ENCODE peak calls at places on chromosome 13, in five cellular contexts. M is HepG2; J is OCI-LY7; L is CD8-positive, alpha-beta memory T cell; D is mucosa of descending colon. H is an unnamed sample.

GRCh38 chr13:26019881-26020535 is 31.8 kb downstream of the SHISA2 start:
- DNase-seq in D (no peak), J (no peak), L (no peak), M (no peak), H (no peak)

GRCh38 chr13:109784590-109785140 is 1.7 kb downstream of the IRS2 start:
- DNase-seq in D (peak; percentile 83), L (peak; percentile 45), J (no peak), M (no peak), H (no peak)

GRCh38 chr13:83940742-83941141 is 58.5 kb upstream of the SLITRK1 start:
- DNase-seq in L (no peak), D (no peak), J (no peak), M (no peak), H (no peak)

GRCh38 chr13:60439201-60439600 is 42.2 kb downstream of the TDRD3 start:
- DNase-seq in M (no peak), D (no peak), J (no peak), L (no peak), H (no peak)

GRCh38 chr13:104936304-104936703 is 1599.2 kb downstream of the EFNB2 start:
- DNase-seq in D (no peak), M (no peak), L (no peak), J (no peak), H (no peak)

GRCh38 chr13:110135977-110136597 is 170.9 kb downstream of the COL4A1 start:
- DNase-seq in D (no peak), J (no peak), M (no peak), L (no peak), H (no peak)

GRCh38 chr13:107370036-107370785 is 802.3 kb upstream of the ARGLU1 start:
- DNase-seq in L (no peak), M (no peak), D (no peak), J (no peak), H (no peak)

GRCh38 chr13:43031881-43032280 is 8.5 kb downstream of the DNAJC15 start:
- DNase-seq in J (no peak), D (no peak), M (no peak), L (no peak), H (no peak)

GRCh38 chr13:41603917-41604316 is 146.6 kb downstream of the RGCC start:
- DNase-seq in D (no peak), L (no peak), M (no peak), J (no peak), H (no peak)

GRCh38 chr13:36745436-36745835 is 71.6 kb downstream of the SERTM1 start:
- DNase-seq in L (no peak), D (no peak), M (no peak), J (no peak), H (no peak)

GRCh38 chr13:36918246-36919060 is 1.6 kb downstream of the SMAD9 start:
- DNase-seq in J (peak; percentile 74), L (no peak), D (no peak), M (no peak), H (peak; percentile 17)

GRCh38 chr13:39379667-39380655 is 223.0 kb downstream of the LHFPL6 start:
- DNase-seq in M (no peak), L (no peak), D (no peak), J (no peak), H (no peak)

GRCh38 chr13:102580552-102581169 is 16.1 kb upstream of the TPP2 start:
- DNase-seq in M (peak; percentile 55), D (no peak), L (no peak), J (peak; percentile 59), H (peak; percentile 52)

GRCh38 chr13:78636493-78636892 is 22.5 kb downstream of the OBI1 start:
- DNase-seq in M (no peak), L (no peak), D (no peak), J (peak; percentile 13), H (no peak)

GRCh38 chr13:78632956-78633355 is 26.0 kb downstream of the OBI1 start:
- DNase-seq in J (no peak), L (no peak), D (no peak), M (no peak), H (no peak)

GRCh38 chr13:78638216-78638615 is 20.7 kb downstream of the OBI1 start:
- DNase-seq in L (no peak), J (no peak), M (no peak), D (no peak), H (no peak)
- H3K36me3 ChIP-seq in L (peaks cover 2% of the 10 kb centered on the region), J (peaks cover 93% of the 10 kb centered on the region), M (peaks cover 4% of the 10 kb centered on the region), D (no peaks in the 10 kb centered on the region), H (peaks cover 64% of the 10 kb centered on the region)

GRCh38 chr13:77139311-77139710 is 112.4 kb upstream of the FBXL3 start:
- DNase-seq in L (no peak), M (no peak), J (no peak), D (no peak), H (no peak)
- H3K36me3 ChIP-seq in L (peaks cover 26% of the 10 kb centered on the region), M (peaks cover 3% of the 10 kb centered on the region), J (peaks cover 95% of the 10 kb centered on the region), D (no peaks in the 10 kb centered on the region), H (peaks cover 14% of the 10 kb centered on the region)

DNA sequence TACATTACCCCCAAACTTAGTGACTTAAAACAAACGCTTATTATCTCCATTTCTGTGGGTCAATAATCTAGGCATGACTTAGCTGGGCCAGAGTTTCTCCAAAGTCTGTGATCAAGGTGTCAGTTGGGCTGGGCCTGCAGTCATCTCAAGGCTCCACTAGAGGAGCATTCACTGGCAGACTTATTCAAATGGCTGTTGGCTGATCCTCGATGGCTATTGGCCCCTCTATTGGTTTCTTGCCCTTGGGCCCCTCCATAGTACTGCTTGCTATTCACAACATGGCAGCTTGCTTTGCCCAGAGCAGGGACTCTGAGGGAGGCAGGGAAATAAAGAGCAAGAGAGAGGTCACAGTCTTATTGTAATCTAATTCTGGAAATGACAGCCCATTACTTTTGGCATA is 57.6 kb downstream of the RCBTB2 start:
- DNase-seq in L (no peak), D (no peak), M (no peak), J (no peak), H (no peak)
- H3K36me3 ChIP-seq in L (peaks cover 5% of the 10 kb centered on the region), D (no peaks in the 10 kb centered on the region), M (no peaks in the 10 kb centered on the region), J (peaks cover 67% of the 10 kb centered on the region), H (no peaks in the 10 kb centered on the region)

GRCh38 chr13:97566907-97567306 is 132.9 kb downstream of the RAP2A start:
- DNase-seq in M (no peak), D (no peak), J (no peak), L (no peak), H (no peak)
- H3K36me3 ChIP-seq in M (no peaks in the 10 kb centered on the region), D (no peaks in the 10 kb centered on the region), J (no peaks in the 10 kb centered on the region), L (no peaks in the 10 kb centered on the region), H (no peaks in the 10 kb centered on the region)

H was measured in HAP-1.